ENCODE peak calls at places on chromosomes 11 and 22, in nine cellular contexts. K, E, T, X, S, V, F, A and L are unnamed samples.

GRCh38 chr11:94749367-94749766 is 18.8 kb upstream of the AMOTL1 start:
- DNase-seq in K (no peak), E (no peak), T (no peak), X (no peak), S (no peak), V (no peak), F (no peak), A (no peak), L (no peak)

GRCh38 chr11:21810650-21811049 is 382.2 kb upstream of the ANO5 start:
- DNase-seq in K (no peak), E (no peak), T (no peak), X (no peak), S (no peak), V (no peak), F (no peak), A (peak), L (no peak)

GRCh38 chr11:30990625-30991348 is 378.8 kb downstream of the DCDC1 start:
- DNase-seq in K (no peak), E (no peak), T (no peak), X (no peak), S (no peak), V (no peak), F (no peak), A (no peak), L (no peak)

GRCh38 chr11:113477321-113477720 is 2.1 kb upstream of the DRD2 start:
- DNase-seq in K (no peak), E (no peak), T (peak), X (peak), S (no peak), V (no peak), F (no peak), A (no peak), L (peak)

GRCh38 chr22:39559456-39560105 is 11.0 kb upstream of the CACNA1I start:
- DNase-seq in K (no peak), E (no peak), T (no peak), X (peak), S (peak), V (no peak), F (no peak), A (peak), L (no peak)

GRCh38 chr22:39207141-39208012 is 37.4 kb downstream of the PDGFB start:
- DNase-seq in K (no peak), E (no peak), T (peak), X (no peak), S (no peak), V (no peak), F (no peak), A (peak), L (peak)

GRCh38 chr22:36853407-36854099 is 7.3 kb upstream of the NCF4 start:
- DNase-seq in K (no peak), E (peak), T (peak), X (peak), S (peak), V (peak), F (peak), A (peak), L (no peak)

GRCh38 chr11:6196396-6196795 is 2.6 kb upstream of the OR52W1 start:
- DNase-seq in K (no peak), E (no peak), T (no peak), X (no peak), S (no peak), V (no peak), F (no peak), A (no peak), L (no peak)

GRCh38 chr22:44890416-44891292 is 119.2 kb downstream of the PHF21B start:
- DNase-seq in K (no peak), E (no peak), T (no peak), X (no peak), S (no peak), V (no peak), F (no peak), A (no peak), L (no peak)

GRCh38 chr11:122235615-122236014 is 119.6 kb upstream of the BLID start:
- DNase-seq in K (no peak), E (no peak), T (no peak), X (peak), S (no peak), V (no peak), F (no peak), A (peak), L (no peak)

GRCh38 chr11:536841-537621 is at the start of gene LRRC56:
- DNase-seq in K (peak), E (peak), T (peak), X (peak), S (peak), V (peak), F (no peak), A (no peak), L (peak)

GRCh38 chr22:35134637-35135036 is 68.7 kb downstream of the ISX start:
- DNase-seq in K (no peak), E (no peak), T (no peak), X (no peak), S (no peak), V (no peak), F (no peak), A (no peak), L (no peak)

GRCh38 chr22:47133263-47133662 is 370.8 kb downstream of the TBC1D22A start:
- DNase-seq in K (no peak), E (no peak), T (no peak), X (no peak), S (no peak), V (no peak), F (no peak), A (no peak), L (no peak)

GRCh38 chr11:8384199-8384821 is 120.6 kb upstream of the LMO1 start:
- DNase-seq in K (peak), E (peak), T (no peak), X (peak), S (peak), V (no peak), F (no peak), A (peak), L (no peak)

GRCh38 chr11:34192481-34193401 is 87.3 kb downstream of the NAT10 start:
- DNase-seq in K (peak), E (no peak), T (no peak), X (no peak), S (no peak), V (no peak), F (no peak), A (peak), L (no peak)

GRCh38 chr11:99424313-99425084 is 403.8 kb downstream of the CNTN5 start:
- DNase-seq in K (no peak), E (no peak), T (no peak), X (no peak), S (no peak), V (no peak), F (no peak), A (no peak), L (no peak)

GRCh38 chr11:2567026-2567671 is 122.3 kb downstream of the KCNQ1 start:
- DNase-seq in K (no peak), E (no peak), T (no peak), X (no peak), S (no peak), V (no peak), F (no peak), A (no peak), L (no peak)

GRCh38 chr11:13944801-13945505 is 17.6 kb upstream of the SPON1 start:
- DNase-seq in K (no peak), E (no peak), T (no peak), X (no peak), S (no peak), V (no peak), F (no peak), A (no peak), L (no peak)

GRCh38 chr22:20484948-20485683 is 10.5 kb downstream of the KLHL22 start:
- DNase-seq in K (no peak), E (no peak), T (no peak), X (no peak), S (no peak), V (no peak), F (no peak), A (no peak), L (no peak)

GRCh38 chr11:62560566-62561103 is 13.1 kb downstream of the EEF1G start:
- DNase-seq in K (peak), E (peak), T (peak), X (peak), S (peak), V (peak), F (no peak), A (peak), L (peak)

GRCh38 chr11:67648140-67648795 is 2.3 kb downstream of the ACY3 start:
- DNase-seq in K (no peak), E (peak), T (peak), X (no peak), S (peak), V (peak), F (peak), A (no peak), L (peak)

GRCh38 chr11:78300108-78300507 is 111.4 kb downstream of the USP35 start:
- DNase-seq in K (no peak), E (no peak), T (no peak), X (no peak), S (no peak), V (no peak), F (no peak), A (no peak), L (no peak)

GRCh38 chr11:59641156-59641555 is 25.6 kb upstream of the OSBP start:
- DNase-seq in K (no peak), E (no peak), T (no peak), X (no peak), S (no peak), V (no peak), F (no peak), A (peak), L (no peak)